ENCODE peak calls at places on chromosomes 11 and 22, in seven cellular contexts. U is pancreas, D is Panc1, N is heart right ventricle, C is GM12865, W is osteocyte, M is fibroblast of mammary gland. G is an unnamed sample.

GRCh38 chr11:119320593-119321524 is 3.9 kb upstream of the MCAM start:
- DNase-seq in M (peak), N (peak), D (no peak), U (peak), C (peak), W (no peak), G (peak)

GRCh38 chr11:70104961-70105360 is 26.8 kb downstream of the ANO1 start:
- DNase-seq in W (no peak), D (no peak), U (no peak), C (no peak), M (no peak), N (no peak), G (no peak)

GRCh38 chr22:28000361-28000760 is 81.3 kb upstream of the PITPNB start:
- DNase-seq in N (no peak), W (no peak), D (no peak), M (no peak), C (no peak), U (no peak), G (no peak)

GRCh38 chr11:11640152-11640551 is 18.3 kb upstream of the GALNT18 start:
- DNase-seq in C (no peak), W (no peak), N (no peak), M (no peak), U (no peak), D (no peak), G (no peak)

GRCh38 chr11:30916764-30917163 is 330.6 kb upstream of the MPPED2 start:
- DNase-seq in D (no peak), C (no peak), U (no peak), M (no peak), W (no peak), N (no peak), G (no peak)

GRCh38 chr22:47374273-47374771 is 611.9 kb downstream of the TBC1D22A start:
- DNase-seq in N (no peak), C (no peak), U (no peak), W (no peak), M (no peak), D (no peak), G (no peak)

GRCh38 chr11:46836431-46836830 is 9.6 kb downstream of the CKAP5 start:
- DNase-seq in D (no peak), U (no peak), N (no peak), M (no peak), C (no peak), W (no peak), G (no peak)

GRCh38 chr11:128365044-128365443 is 222.3 kb downstream of the ETS1 start:
- DNase-seq in N (no peak), C (peak), U (no peak), D (no peak), W (no peak), M (peak), G (peak)

GRCh38 chr11:128929991-128930390 is 12.7 kb downstream of the TP53AIP1 start:
- DNase-seq in W (no peak), N (no peak), D (no peak), M (peak), C (peak), U (no peak), G (no peak)

GRCh38 chr22:35915477-35916013 is 113.1 kb downstream of the RBFOX2 start:
- DNase-seq in U (no peak), N (no peak), C (no peak), W (no peak), M (peak), D (no peak), G (no peak)

GRCh38 chr11:72962084-72962483 is 147.9 kb downstream of the ATG16L2 start:
- DNase-seq in D (no peak), W (no peak), N (no peak), M (peak), U (no peak), C (no peak), G (peak)

GRCh38 chr11:18001191-18001590 is 11.7 kb downstream of the SERGEF start:
- DNase-seq in U (no peak), C (no peak), D (no peak), W (no peak), M (no peak), N (no peak), G (no peak)

GRCh38 chr11:10294289-10294953 is 402 bp upstream of the SBF2 start:
- DNase-seq in M (peak), D (no peak), W (peak), C (no peak), U (peak), N (peak), G (no peak)

GRCh38 chr22:38311331-38311635 is 6.0 kb downstream of the CSNK1E start:
- DNase-seq in C (peak), W (no peak), M (peak), N (no peak), U (no peak), D (no peak), G (no peak)

GRCh38 chr11:62428871-62429601 is 10.2 kb downstream of the SCGB1A1 start:
- DNase-seq in N (no peak), W (no peak), U (no peak), C (no peak), M (no peak), D (no peak), G (no peak)

GRCh38 chr11:86202013-86202336 is 42.6 kb upstream of the EED start:
- DNase-seq in N (no peak), U (no peak), C (peak), D (no peak), M (no peak), W (no peak), G (peak)

GRCh38 chr11:122192634-122193245 is 76.7 kb upstream of the BLID start:
- DNase-seq in D (no peak), N (no peak), M (peak), U (no peak), W (no peak), C (peak), G (no peak)

GRCh38 chr11:87425391-87425790 is 387.7 kb downstream of the TMEM135 start:
- DNase-seq in U (no peak), W (no peak), N (no peak), C (no peak), D (no peak), M (peak), G (no peak)

GRCh38 chr22:24827305-24827704 is 21.3 kb downstream of the SGSM1 start:
- DNase-seq in M (no peak), U (peak), N (no peak), W (no peak), C (no peak), D (no peak), G (no peak)

GRCh38 chr11:494761-495536 is 12.1 kb downstream of the RNH1 start:
- DNase-seq in U (no peak), W (no peak), C (no peak), M (no peak), N (no peak), D (no peak), G (no peak)

GRCh38 chr11:61917357-61918109 is at the start of gene RAB3IL1:
- DNase-seq in D (no peak), C (no peak), W (peak), N (peak), M (peak), U (peak), G (peak)

GRCh38 chr11:69010964-69011623 is 2.0 kb downstream of the MRGPRF start:
- DNase-seq in C (no peak), N (peak), U (peak), M (peak), D (no peak), W (peak), G (peak)

GRCh38 chr11:122344281-122344680 is 228.3 kb upstream of the BLID start:
- DNase-seq in C (no peak), W (no peak), U (no peak), M (peak), D (no peak), N (no peak), G (no peak)

GRCh38 chr11:47106839-47107520 is 69.7 kb downstream of the ARFGAP2 start:
- DNase-seq in N (no peak), M (no peak), C (no peak), W (no peak), D (no peak), U (no peak), G (no peak)

GRCh38 chr11:84503503-84503902 is 1123.6 kb downstream of the DLG2 start:
- DNase-seq in U (no peak), C (no peak), M (no peak), N (no peak), W (no peak), D (no peak), G (no peak)

GRCh38 chr22:36738416-36739020 is 35.0 kb upstream of the CACNG2 start:
- DNase-seq in C (no peak), W (peak), N (no peak), M (no peak), U (no peak), D (no peak), G (no peak)

GRCh38 chr22:39278040-39278439 is 33.3 kb upstream of the PDGFB start:
- DNase-seq in C (no peak), U (no peak), M (peak), N (peak), W (no peak), D (no peak), G (no peak)

GRCh38 chr22:50529416-50530279 is at the start of gene TYMP:
- DNase-seq in D (no peak), M (no peak), W (peak), U (peak), N (peak), C (peak), G (peak)

GRCh38 chr11:120086651-120087050 is 51.3 kb downstream of the TRIM29 start:
- DNase-seq in C (no peak), W (no peak), N (no peak), U (no peak), D (no peak), M (no peak), G (no peak)

GRCh38 chr11:80182906-80183305 is 742.1 kb upstream of the TENM4 start:
- DNase-seq in W (no peak), C (no peak), M (no peak), N (no peak), U (no peak), D (no peak), G (no peak)

GRCh38 chr22:38419121-38419863 is 35.7 kb downstream of the KCNJ4 start:
- DNase-seq in U (no peak), C (no peak), D (no peak), N (no peak), M (no peak), W (no peak), G (no peak)

GRCh38 chr11:44604171-44604581 is 38.7 kb downstream of the CD82 start:
- DNase-seq in W (no peak), C (no peak), M (no peak), U (peak), N (no peak), D (no peak), G (no peak)

GRCh38 chr11:11403763-11404725 is 51.0 kb upstream of the CSNK2A3 start:
- DNase-seq in D (no peak), M (peak), N (no peak), W (no peak), C (no peak), U (no peak), G (no peak)

GRCh38 chr11:66363805-66364535 is 7.6 kb downstream of the SLC29A2 start:
- DNase-seq in U (peak), C (peak), W (no peak), M (peak), N (peak), D (no peak), G (peak)

GRCh38 chr11:78860720-78861422 is 286.2 kb upstream of the NARS2 start:
- DNase-seq in U (no peak), W (no peak), D (no peak), M (peak), C (peak), N (no peak), G (peak)

GRCh38 chr11:102446606-102447005 is 6.0 kb downstream of the TMEM123 start:
- DNase-seq in W (no peak), M (peak), U (no peak), N (no peak), C (no peak), D (no peak), G (no peak)

GRCh38 chr22:37243402-37244113 is 511 bp downstream of the RAC2 start:
- DNase-seq in N (no peak), M (no peak), C (no peak), U (no peak), W (no peak), D (no peak), G (peak)

GRCh38 chr11:131688056-131688693 is 317.8 kb downstream of the NTM start:
- DNase-seq in C (peak), W (peak), D (no peak), U (peak), M (peak), N (peak), G (peak)
- TF ChIP-seq CTCF in C (peak), W (peak), D (peak), U (peak), M (no peak), N (peak), G (peak)

GRCh38 chr11:106202935-106203620 is 125.6 kb downstream of the AASDHPPT start:
- DNase-seq in U (no peak), D (no peak), W (no peak), N (no peak), C (no peak), M (no peak), G (no peak)

GRCh38 chr11:106208795-106209194 is 131.3 kb downstream of the AASDHPPT start:
- DNase-seq in C (no peak), D (no peak), M (no peak), N (no peak), U (peak), W (no peak), G (no peak)
- TF ChIP-seq CTCF in C (no peak), D (no peak), M (no peak), N (no peak), U (no peak), W (no peak), G (no peak)

GRCh38 chr11:13354335-13354734 is 76.7 kb downstream of the BMAL1 start:
- DNase-seq in M (peak), W (no peak), U (no peak), D (no peak), C (no peak), N (no peak), G (no peak)
- TF ChIP-seq CTCF in M (peak), W (peak), U (no peak), D (peak), C (peak), N (no peak), G (peak)

GRCh38 chr11:48210052-48210451 is 6.6 kb upstream of the OR4B1 start:
- DNase-seq in D (no peak), C (peak), W (no peak), U (no peak), M (peak), N (no peak), G (peak)
- TF ChIP-seq CTCF in D (peak), C (no peak), W (no peak), U (no peak), M (peak), N (no peak), G (no peak)

GRCh38 chr11:99739464-99740089 is 718.8 kb downstream of the CNTN5 start:
- DNase-seq in M (peak), U (no peak), W (no peak), N (no peak), D (peak), C (peak), G (no peak)
- TF ChIP-seq CTCF in M (peak), U (peak), W (peak), N (peak), D (peak), C (peak), G (peak)

GRCh38 chr22:20774882-20775281 is 969 bp downstream of the SERPIND1 start:
- DNase-seq in N (no peak), D (no peak), M (no peak), U (no peak), W (no peak), C (no peak), G (no peak)

GRCh38 chr22:20773793-20774212 is at the start of gene SERPIND1:
- DNase-seq in W (no peak), U (no peak), M (no peak), D (no peak), N (no peak), C (no peak), G (no peak)

GRCh38 chr22:20775342-20775895 is 1.5 kb downstream of the SERPIND1 start:
- DNase-seq in M (no peak), W (no peak), D (no peak), C (no peak), N (no peak), U (no peak), G (no peak)

GRCh38 chr22:20776624-20777405 is 2.9 kb downstream of the SERPIND1 start:
- DNase-seq in C (no peak), N (no peak), D (no peak), U (no peak), W (no peak), M (no peak), G (no peak)

GRCh38 chr22:20771918-20772625 is 1.8 kb upstream of the SERPIND1 start:
- DNase-seq in M (no peak), W (no peak), U (no peak), N (no peak), D (no peak), C (no peak), G (no peak)
- TF ChIP-seq CTCF in M (no peak), W (no peak), U (no peak), N (no peak), D (no peak), C (no peak), G (no peak)

GRCh38 chr11:59520741-59521140 is 9.4 kb downstream of the OR4D9 start:
- DNase-seq in D (no peak), C (no peak), W (no peak), N (no peak), M (no peak), U (no peak), G (no peak)

GRCh38 chr11:59528741-59529140 is 17.4 kb downstream of the OR4D9 start:
- DNase-seq in D (no peak), W (no peak), M (no peak), U (no peak), C (no peak), N (no peak), G (no peak)

GRCh38 chr11:59523541-59523940 is 12.2 kb downstream of the OR4D9 start:
- DNase-seq in U (no peak), W (no peak), D (no peak), N (no peak), C (no peak), M (no peak), G (no peak)
- TF ChIP-seq CTCF in U (no peak), W (no peak), D (peak), N (no peak), C (no peak), M (no peak), G (no peak)

GRCh38 chr11:7538466-7539454 is 25.0 kb downstream of the PPFIBP2 start:
- DNase-seq in M (no peak), N (no peak), U (no peak), W (no peak), C (no peak), D (no peak), G (no peak)

GRCh38 chr11:7538023-7538422 is 24.2 kb downstream of the PPFIBP2 start:
- DNase-seq in M (peak), D (no peak), N (no peak), C (no peak), U (no peak), W (no peak), G (peak)

GRCh38 chr11:7537260-7537659 is 23.5 kb downstream of the PPFIBP2 start:
- DNase-seq in D (no peak), N (no peak), W (no peak), C (no peak), M (no peak), U (no peak), G (no peak)

GRCh38 chr11:7534030-7534378 is 20.2 kb downstream of the PPFIBP2 start:
- DNase-seq in U (no peak), M (no peak), N (no peak), D (no peak), C (peak), W (no peak), G (no peak)

GRCh38 chr11:7536102-7536501 is 22.3 kb downstream of the PPFIBP2 start:
- DNase-seq in W (no peak), C (no peak), N (no peak), U (no peak), D (no peak), M (no peak), G (peak)
- TF ChIP-seq CTCF in W (peak), C (peak), N (no peak), U (no peak), D (peak), M (no peak), G (no peak)

GRCh38 chr22:49183826-49184216 is 643.9 kb downstream of the BRD1 start:
- DNase-seq in C (no peak), N (no peak), M (no peak), W (no peak), U (no peak), D (no peak), G (no peak)
- TF ChIP-seq CTCF in C (no peak), N (no peak), M (no peak), W (no peak), U (no peak), D (no peak), G (no peak)